ENCODE peak calls at places on chromosomes 12 and 14, in nine cellular contexts. Z is stomach, O is NB4, E is A549, Y is body of pancreas, C is gastrocnemius medialis, K is lower leg skin, B is testis, U is adrenal gland. P is an unnamed sample.

GRCh38 chr12:54378791-54379400 is 5.6 kb downstream of the ZNF385A start:
- DNase-seq in Z (peak), O (no peak), E (peak), Y (peak), C (no peak), K (peak), B (peak), U (peak), P (peak)

GRCh38 chr14:23916038-23916437 is 37.5 kb upstream of the DHRS4 start:
- DNase-seq in Z (no peak), O (no peak), E (no peak), Y (no peak), C (no peak), K (no peak), B (no peak), U (no peak), P (no peak)

GRCh38 chr14:74754899-74755298 is 8.2 kb upstream of the YLPM1 start:
- DNase-seq in Z (no peak), O (no peak), E (no peak), Y (no peak), C (no peak), K (no peak), B (no peak), U (peak), P (no peak)

GRCh38 chr14:36747411-36748184 is 85.9 kb downstream of the PAX9 start:
- DNase-seq in Z (no peak), O (peak), E (peak), Y (no peak), C (no peak), K (no peak), B (no peak), U (peak), P (no peak)

GRCh38 chr12:43309845-43310405 is 242.1 kb downstream of the ADAMTS20 start:
- DNase-seq in Z (no peak), O (no peak), E (no peak), Y (no peak), C (no peak), K (no peak), B (no peak), U (no peak), P (no peak)

GRCh38 chr12:67413577-67413976 is 144.4 kb downstream of the CAND1 start:
- DNase-seq in Z (no peak), O (no peak), E (no peak), Y (no peak), C (no peak), K (no peak), B (no peak), U (no peak), P (no peak)

GRCh38 chr12:8045952-8046944 is 13.7 kb downstream of the FOXJ2 start:
- DNase-seq in Z (peak), O (peak), E (peak), Y (peak), C (peak), K (peak), B (peak), U (peak), P (peak)

GRCh38 chr14:96501383-96501745 is 818 bp upstream of the PAPOLA start:
- DNase-seq in Z (no peak), O (no peak), E (no peak), Y (no peak), C (no peak), K (no peak), B (peak), U (no peak), P (no peak)

DNA sequence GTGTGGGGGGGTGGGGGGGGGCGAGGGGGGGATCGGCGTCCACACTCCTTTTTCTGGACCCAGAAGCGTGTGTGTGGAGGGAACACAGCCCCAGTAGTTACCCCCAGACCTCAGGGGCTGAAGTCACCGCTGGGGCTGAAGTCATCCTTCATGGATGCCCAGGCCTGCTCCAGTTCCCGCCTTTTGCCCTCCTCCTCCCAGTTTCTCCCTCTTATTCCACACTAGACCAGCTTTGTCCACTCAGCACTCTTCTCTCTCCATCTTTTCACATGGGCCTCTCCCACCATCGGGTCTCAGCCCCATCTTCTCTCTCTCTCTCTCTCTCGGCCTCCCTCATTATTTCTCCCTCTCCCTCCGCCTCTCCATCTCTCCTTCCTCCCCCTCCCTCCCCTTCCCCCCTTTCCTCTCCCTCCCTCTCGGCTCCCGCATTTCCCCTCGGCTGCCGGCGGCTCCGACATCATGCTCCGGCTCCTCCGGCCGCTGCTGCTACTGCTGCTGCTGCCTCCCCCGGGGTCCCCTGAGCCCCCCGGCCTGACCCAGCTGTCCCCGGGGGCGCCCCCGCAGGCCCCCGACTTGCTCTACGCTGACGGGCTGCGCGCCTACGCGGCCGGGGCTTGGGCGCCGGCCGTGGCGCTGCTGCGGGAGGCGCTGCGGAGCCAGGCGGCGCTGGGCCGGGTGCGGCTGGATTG is at the start of gene P3H3:
- DNase-seq in Z (no peak), O (peak), E (peak), Y (no peak), C (no peak), K (peak), B (peak), U (no peak), P (peak)
- TF ChIP-seq POLR2A in Z (no peak), O (peak), E (no peak), Y (no peak), C (no peak), K (no peak), B (no peak), U (peak), P (peak)

GRCh38 chr12:570237-570925 is 92.9 kb downstream of the NINJ2 start:
- DNase-seq in Z (peak), O (no peak), E (peak), Y (peak), C (peak), K (peak), B (peak), U (peak), P (peak)
- TF ChIP-seq POLR2A in Z (no peak), O (no peak), E (peak), Y (peak), C (peak), K (no peak), B (no peak), U (peak), P (peak)

GRCh38 chr12:89352492-89353187 is at the start of gene DUSP6:
- DNase-seq in Z (peak), O (peak), E (peak), Y (peak), C (peak), K (peak), B (peak), U (peak), P (peak)
- TF ChIP-seq POLR2A in Z (no peak), O (peak), E (peak), Y (peak), C (peak), K (no peak), B (peak), U (peak), P (peak)

GRCh38 chr14:100128688-100129087 is 30.8 kb downstream of the DEGS2 start:
- DNase-seq in Z (no peak), O (no peak), E (no peak), Y (no peak), C (no peak), K (no peak), B (peak), U (no peak), P (no peak)
- TF ChIP-seq POLR2A in Z (no peak), O (no peak), E (no peak), Y (no peak), C (no peak), K (no peak), B (no peak), U (no peak), P (no peak)

GRCh38 chr14:105837349-105838063 is 311.1 kb downstream of the TMEM121 start:
- DNase-seq in Z (no peak), O (no peak), E (no peak), Y (no peak), C (no peak), K (no peak), B (no peak), U (no peak), P (no peak)
- TF ChIP-seq POLR2A in Z (no peak), O (no peak), E (no peak), Y (no peak), C (no peak), K (no peak), B (no peak), U (no peak), P (no peak)

GRCh38 chr12:124539084-124540041 is 28.0 kb downstream of the NCOR2 start:
- DNase-seq in Z (no peak), O (no peak), E (no peak), Y (no peak), C (no peak), K (no peak), B (no peak), U (peak), P (no peak)
- TF ChIP-seq POLR2A in Z (no peak), O (no peak), E (no peak), Y (no peak), C (no peak), K (no peak), B (no peak), U (no peak), P (no peak)

GRCh38 chr12:132675753-132676152 is 11.4 kb downstream of the POLE start:
- DNase-seq in Z (no peak), O (no peak), E (no peak), Y (no peak), C (no peak), K (no peak), B (no peak), U (no peak), P (no peak)

GRCh38 chr12:132673288-132674179 is 13.6 kb downstream of the POLE start:
- DNase-seq in Z (no peak), O (no peak), E (no peak), Y (no peak), C (no peak), K (no peak), B (no peak), U (no peak), P (no peak)

GRCh38 chr12:132674561-132674960 is 12.6 kb downstream of the POLE start:
- DNase-seq in Z (no peak), O (no peak), E (no peak), Y (no peak), C (no peak), K (no peak), B (no peak), U (no peak), P (no peak)

GRCh38 chr12:132672678-132673077 is 14.5 kb downstream of the POLE start:
- DNase-seq in Z (no peak), O (no peak), E (no peak), Y (no peak), C (no peak), K (no peak), B (no peak), U (no peak), P (no peak)

GRCh38 chr12:132677492-132677891 is 9.7 kb downstream of the POLE start:
- DNase-seq in Z (no peak), O (no peak), E (no peak), Y (no peak), C (no peak), K (no peak), B (no peak), U (no peak), P (no peak)
- TF ChIP-seq POLR2A in Z (no peak), O (no peak), E (no peak), Y (no peak), C (no peak), K (no peak), B (no peak), U (no peak), P (no peak)

DNA sequence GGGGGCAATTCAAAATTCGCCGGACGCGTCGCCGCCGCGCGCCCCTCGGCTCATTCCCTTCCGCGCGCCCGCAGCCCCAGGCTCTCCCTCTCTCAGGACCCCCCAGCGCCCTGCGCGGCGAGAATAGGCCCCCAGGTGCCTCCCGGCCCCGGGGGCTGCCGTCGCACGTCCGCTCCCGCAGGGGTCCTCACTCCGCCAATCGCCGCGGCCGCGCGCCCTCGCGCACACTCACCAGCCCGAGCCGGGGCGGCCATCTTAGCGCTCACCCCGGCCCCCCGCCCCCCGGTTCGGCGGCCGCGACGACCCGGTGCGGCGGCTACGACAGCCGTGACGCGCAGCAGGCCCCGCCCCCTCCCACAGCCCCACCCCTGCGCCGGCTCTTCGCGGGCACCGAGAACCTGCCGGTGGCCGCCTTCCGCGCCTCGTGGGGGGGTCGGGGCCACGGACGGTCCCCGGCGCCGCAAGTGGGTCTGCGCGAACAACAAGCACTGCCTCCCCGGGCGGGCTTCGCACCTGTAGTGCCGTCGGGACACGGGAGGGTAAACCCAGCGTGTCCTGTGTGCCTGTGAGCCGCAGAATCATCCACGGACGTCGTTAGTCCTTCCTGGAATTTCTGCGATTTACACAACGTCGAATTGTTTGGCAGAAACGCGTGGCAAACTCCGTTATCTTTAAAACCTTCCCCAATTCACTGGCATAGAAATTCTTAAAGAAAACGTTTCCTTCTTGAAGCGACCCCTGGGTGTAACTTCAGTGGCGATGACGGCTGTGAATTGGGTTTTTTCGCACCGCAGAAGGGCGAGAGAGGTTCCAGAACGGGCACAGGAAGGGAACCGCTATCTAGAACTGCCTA is 2.5 kb downstream of the USP44 start:
- DNase-seq in Z (peak), O (no peak), E (peak), Y (peak), C (no peak), K (peak), B (peak), U (peak), P (no peak)
- TF ChIP-seq POLR2A in Z (no peak), O (no peak), E (peak), Y (peak), C (peak), K (no peak), B (no peak), U (peak), P (no peak)

DNA sequence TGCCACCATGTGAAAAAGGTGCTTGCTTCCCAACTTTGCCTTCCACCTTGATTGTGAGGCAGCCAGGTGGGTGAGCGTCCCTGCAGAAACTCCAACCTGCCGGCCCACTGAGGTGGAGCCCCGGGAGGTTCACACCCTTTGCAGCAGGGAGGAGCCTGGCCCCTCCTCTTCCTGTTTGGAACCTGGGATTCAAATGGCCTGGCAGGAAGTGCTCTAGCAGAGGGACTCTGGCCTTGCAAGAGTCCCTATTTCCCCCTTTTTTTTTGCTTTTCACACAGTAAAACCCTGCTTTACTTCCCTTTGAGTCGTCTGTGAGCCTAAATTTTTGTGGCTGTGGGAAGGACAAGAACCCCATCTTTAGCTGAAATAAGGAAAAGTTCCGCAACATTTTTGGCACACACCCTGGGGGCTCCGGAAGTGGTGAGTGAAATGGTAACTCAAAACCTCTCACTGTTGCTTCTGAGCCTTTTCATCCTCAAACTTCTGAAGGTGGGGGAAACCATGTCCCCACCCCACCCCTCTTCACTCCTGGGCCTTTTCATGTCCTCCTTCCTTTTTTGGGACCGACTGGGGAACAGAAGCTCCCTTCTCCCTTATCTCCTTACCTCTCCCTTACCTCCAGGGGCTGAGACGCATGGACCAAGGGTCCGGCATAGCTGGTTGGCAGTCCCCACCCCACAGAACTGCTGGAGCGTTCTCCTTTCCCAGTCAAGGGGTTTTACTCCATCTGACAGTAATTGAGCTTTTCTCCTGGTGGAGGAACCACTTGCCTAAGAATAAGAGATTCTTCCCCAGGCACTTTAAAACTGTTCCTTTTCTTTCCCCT is 102.0 kb downstream of the KCNMB4 start:
- DNase-seq in Z (no peak), O (no peak), E (no peak), Y (no peak), C (no peak), K (no peak), B (peak), U (no peak), P (no peak)
- TF ChIP-seq POLR2A in Z (no peak), O (no peak), E (no peak), Y (no peak), C (no peak), K (no peak), B (no peak), U (no peak), P (no peak)

GRCh38 chr14:22546722-22547071 is 42.3 kb downstream of the DAD1 start:
- DNase-seq in Z (no peak), O (no peak), E (no peak), Y (no peak), C (no peak), K (no peak), B (no peak), U (no peak), P (no peak)

GRCh38 chr14:22549304-22549962 is 39.6 kb downstream of the DAD1 start:
- DNase-seq in Z (no peak), O (no peak), E (no peak), Y (no peak), C (no peak), K (no peak), B (no peak), U (no peak), P (no peak)

GRCh38 chr14:22545842-22546721 is 42.9 kb downstream of the DAD1 start:
- DNase-seq in Z (no peak), O (no peak), E (no peak), Y (no peak), C (no peak), K (no peak), B (peak), U (peak), P (no peak)

GRCh38 chr14:22547948-22548750 is 40.9 kb downstream of the DAD1 start:
- DNase-seq in Z (no peak), O (no peak), E (no peak), Y (peak), C (no peak), K (no peak), B (no peak), U (no peak), P (no peak)

GRCh38 chr14:22547309-22547947 is 41.6 kb downstream of the DAD1 start:
- DNase-seq in Z (no peak), O (no peak), E (no peak), Y (no peak), C (peak), K (no peak), B (no peak), U (no peak), P (no peak)
- TF ChIP-seq POLR2A in Z (no peak), O (no peak), E (no peak), Y (no peak), C (no peak), K (no peak), B (no peak), U (no peak), P (no peak)

P was measured in H54.